ENCODE peak calls at places on chromosomes 5 and 9, in eight cellular contexts. K is dorsolateral prefrontal cortex, S is A549, X is cardiac fibroblast, O is foreskin fibroblast, V is fibroblast of lung, Y is fibroblast of pulmonary artery, G is hepatocyte. L is an unnamed sample.

GRCh38 chr5:61311836-61312808 is 19.9 kb upstream of the ZSWIM6 start:
- DNase-seq in K (no peak), S (peak; percentile 92), X (peak; percentile 72), O (peak; percentile 74), V (peak; percentile 94), Y (peak; percentile 78), G (no peak), L (no peak)

GRCh38 chr5:172891716-172892421 is 57.8 kb downstream of the ERGIC1 start:
- DNase-seq in K (no peak), S (peak; percentile 66), X (peak; percentile 96), O (no peak), V (no peak), Y (peak; percentile 79), G (no peak), L (no peak)

GRCh38 chr5:122081541-122081940 is 3.5 kb upstream of the LOX start:
- DNase-seq in K (no peak), S (no peak), X (no peak), O (no peak), V (no peak), Y (no peak), G (no peak), L (no peak)

GRCh38 chr9:16715404-16715803 is 155.1 kb downstream of the BNC2 start:
- DNase-seq in K (no peak), S (no peak), X (peak; percentile 56), O (no peak), V (peak; percentile 51), Y (peak; percentile 65), G (no peak), L (no peak)

GRCh38 chr9:4137755-4138154 is 162.1 kb downstream of the GLIS3 start:
- DNase-seq in K (no peak), S (peak; percentile 77), X (peak; percentile 59), O (peak; percentile 79), V (peak; percentile 48), Y (peak; percentile 41), G (no peak), L (no peak)

GRCh38 chr5:175471628-175472027 is 6.7 kb upstream of the SFXN1 start:
- DNase-seq in K (no peak), S (no peak), X (no peak), O (no peak), V (no peak), Y (no peak), G (no peak), L (no peak)

GRCh38 chr9:85741112-85741874 is 461 bp downstream of the AGTPBP1 start:
- DNase-seq in K (no peak), S (peak; percentile 49), X (no peak), O (peak; percentile 1), V (peak; percentile 9), Y (peak; percentile 30), G (peak; percentile 75), L (peak; percentile 47)

GRCh38 chr9:34383904-34384303 is 7.2 kb upstream of the MYORG start:
- DNase-seq in K (no peak), S (no peak), X (no peak), O (no peak), V (no peak), Y (no peak), G (no peak), L (no peak)

GRCh38 chr5:37735649-37736347 is 104.0 kb downstream of the GDNF start:
- DNase-seq in K (peak; percentile 83), S (no peak), X (peak; percentile 57), O (no peak), V (peak; percentile 43), Y (no peak), G (no peak), L (no peak)

GRCh38 chr9:79049371-79049770 is 522.4 kb upstream of the TLE4 start:
- DNase-seq in K (no peak), S (no peak), X (no peak), O (no peak), V (no peak), Y (no peak), G (no peak), L (no peak)

GRCh38 chr5:150777685-150778084 is 872 bp upstream of the SMIM3 start:
- DNase-seq in K (no peak), S (no peak), X (no peak), O (no peak), V (peak; percentile 26), Y (no peak), G (no peak), L (no peak)

GRCh38 chr5:150778103-150778516 is 447 bp upstream of the SMIM3 start:
- DNase-seq in K (no peak), S (no peak), X (peak; percentile 51), O (no peak), V (no peak), Y (peak; percentile 64), G (no peak), L (no peak)

GRCh38 chr5:150780180-150780692 is 1.7 kb downstream of the SMIM3 start:
- DNase-seq in K (no peak), S (no peak), X (no peak), O (peak; percentile 89), V (peak; percentile 86), Y (peak; percentile 33), G (no peak), L (no peak)

GRCh38 chr5:150779397-150780179 is 1.0 kb downstream of the SMIM3 start:
- DNase-seq in K (no peak), S (no peak), X (no peak), O (peak; percentile 54), V (peak; percentile 57), Y (no peak), G (no peak), L (no peak)

DNA sequence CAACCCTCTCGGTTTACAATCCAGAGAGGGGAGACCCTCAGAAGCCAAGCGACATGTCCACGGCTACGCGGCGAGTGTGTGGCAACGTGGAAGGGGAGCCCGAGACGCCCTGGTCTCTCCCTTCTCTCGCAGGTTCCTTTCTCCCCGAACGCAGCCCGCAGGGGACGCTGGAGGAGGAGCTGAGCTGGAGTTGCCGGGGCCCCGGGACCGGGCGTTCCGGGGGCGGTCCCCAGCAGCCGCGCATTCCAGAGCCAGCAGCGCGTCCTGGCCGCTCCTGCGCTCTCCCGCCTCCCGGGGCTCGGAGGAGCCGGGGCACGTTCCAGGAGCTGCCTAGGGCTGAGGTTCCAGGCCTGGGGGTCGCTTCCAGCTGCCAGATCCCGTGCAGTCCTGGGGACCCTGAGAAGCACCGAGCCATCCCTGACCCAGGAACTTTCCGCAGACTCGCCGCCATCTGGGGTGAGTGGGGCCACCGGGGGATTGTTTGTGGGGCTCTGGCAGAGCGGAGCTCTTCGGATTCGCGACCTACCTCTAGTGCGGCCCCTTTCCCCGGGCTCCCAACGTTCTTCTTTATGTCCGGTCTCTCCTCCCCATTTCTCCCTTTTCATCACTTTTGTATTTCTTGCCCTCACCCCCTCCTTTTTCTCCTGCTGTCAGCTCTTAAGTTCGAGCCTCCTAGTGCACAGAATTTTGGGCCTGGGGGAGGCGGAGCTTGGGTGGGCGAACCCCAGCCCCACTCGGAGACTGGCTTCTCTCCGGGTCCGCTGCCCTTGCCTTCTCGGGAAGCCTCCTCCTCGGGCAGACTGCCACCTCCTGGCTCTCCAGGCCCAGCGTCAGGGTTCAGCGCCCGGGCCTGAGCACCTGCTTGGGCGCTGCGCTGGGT is at the start of gene SMIM3:
- DNase-seq in K (no peak), S (peak; percentile 55), X (peak; percentile 79), O (peak; percentile 85), V (peak; percentile 75), Y (peak; percentile 71), G (peak; percentile 90), L (peak; percentile 71)
- TF ChIP-seq CTCF in K (peak; percentile 32), S (peak; percentile 54), X (peak; percentile 43), O (peak; percentile 35), V (peak; percentile 40), Y (peak; percentile 41), G (peak; percentile 61), L (no peak)

GRCh38 chr5:1909346-1909985 is 26.7 kb upstream of the IRX4 start:
- DNase-seq in K (no peak), S (no peak), X (no peak), O (no peak), V (no peak), Y (no peak), G (no peak), L (no peak)

GRCh38 chr5:1912951-1913565 is 30.3 kb upstream of the IRX4 start:
- DNase-seq in K (no peak), S (no peak), X (no peak), O (no peak), V (no peak), Y (no peak), G (no peak), L (no peak)

GRCh38 chr5:1910081-1910760 is 27.5 kb upstream of the IRX4 start:
- DNase-seq in K (no peak), S (no peak), X (no peak), O (no peak), V (no peak), Y (no peak), G (no peak), L (no peak)

GRCh38 chr5:1911773-1912235 is 29.1 kb upstream of the IRX4 start:
- DNase-seq in K (no peak), S (no peak), X (no peak), O (no peak), V (no peak), Y (no peak), G (no peak), L (no peak)

DNA sequence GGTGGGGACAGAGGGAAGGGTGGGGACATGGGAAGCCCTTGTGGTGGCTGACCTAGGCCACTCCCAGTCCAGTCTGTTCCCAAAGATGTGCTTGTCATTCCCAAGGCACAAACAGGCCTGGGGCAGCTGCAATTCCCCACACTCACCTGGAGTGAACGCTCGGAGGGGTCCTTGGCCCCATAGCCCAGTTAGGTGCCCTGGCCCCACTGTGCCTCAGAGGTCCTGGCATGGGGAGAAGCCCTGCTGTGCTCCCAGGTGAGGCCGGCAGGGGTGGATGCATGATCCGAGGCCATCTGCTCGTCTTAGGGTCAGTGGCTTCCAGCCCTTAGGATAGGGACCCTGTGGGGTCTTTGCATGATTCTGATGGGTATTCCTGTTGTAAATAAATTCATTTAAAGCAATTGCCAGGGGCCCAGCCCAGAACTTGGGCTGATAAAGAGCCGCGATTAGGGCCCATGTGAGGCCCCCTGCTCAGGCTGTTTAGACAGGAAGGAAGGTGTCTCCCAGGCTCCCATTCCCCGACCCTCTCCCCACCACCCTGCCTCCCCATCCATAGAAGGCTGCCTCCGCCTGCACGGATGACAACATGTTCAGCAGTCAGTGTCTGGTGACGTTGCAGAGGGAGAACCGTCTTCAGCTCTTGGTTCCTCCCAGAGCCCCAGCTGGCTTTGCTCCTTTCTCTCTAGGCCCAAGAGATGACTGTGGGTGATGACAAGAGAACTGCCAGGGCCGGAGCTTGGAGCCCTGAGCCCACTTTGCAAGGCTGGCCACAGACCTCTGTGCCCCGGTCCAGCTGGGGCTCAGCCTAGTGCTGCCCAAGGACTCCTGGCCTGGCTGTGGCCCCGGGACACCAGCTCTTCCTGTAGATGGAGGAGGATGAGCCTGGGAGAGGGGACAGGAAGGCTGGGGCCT is 28.4 kb upstream of the IRX4 start:
- DNase-seq in K (no peak), S (no peak), X (no peak), O (no peak), V (no peak), Y (no peak), G (no peak), L (no peak)
- TF ChIP-seq CTCF in K (no peak), S (no peak), X (no peak), O (no peak), V (no peak), Y (no peak), G (no peak), L (no peak)

GRCh38 chr5:13234-13633 is 78.7 kb upstream of the PLEKHG4B start:
- DNase-seq in K (no peak), S (no peak), X (no peak), O (no peak), V (no peak), Y (no peak), G (no peak), L (no peak)
- TF ChIP-seq CTCF in K (no peak), S (no peak), X (no peak), O (no peak), V (no peak), Y (no peak), G (no peak), L (no peak)

GRCh38 chr5:171425596-171426244 is 6.3 kb downstream of the FGF18 start:
- DNase-seq in K (peak; percentile 15), S (no peak), X (no peak), O (no peak), V (no peak), Y (no peak), G (no peak), L (no peak)
- TF ChIP-seq CTCF in K (no peak), S (no peak), X (no peak), O (no peak), V (no peak), Y (no peak), G (no peak), L (no peak)

L was measured in endothelial cell.